ENCODE peak calls at places on chromosome 9, in four cellular contexts. H is GM12891, O is HepG2, M is GM12878. K is an unnamed sample.

GRCh38 chr9:133716564-133717112 is 21.5 kb downstream of the SARDH start:
- DNase-seq in M (no peak), H (no peak), O (no peak), K (no peak)

GRCh38 chr9:136566899-136567298 is 21.1 kb upstream of the NOTCH1 start:
- DNase-seq in O (no peak), M (no peak), H (no peak), K (no peak)

GRCh38 chr9:108575286-108575685 is 280.5 kb downstream of the ACTL7B start:
- DNase-seq in H (no peak), O (no peak), M (no peak), K (no peak)

GRCh38 chr9:92639791-92640271 is 30.1 kb downstream of the IPPK start:
- DNase-seq in M (no peak), H (no peak), O (no peak), K (no peak)

GRCh38 chr9:32550046-32550608 is 2.0 kb upstream of the SMIM27 start:
- DNase-seq in H (no peak), O (no peak), M (no peak), K (no peak)

GRCh38 chr9:70609542-70610286 is 195.3 kb upstream of the KLF9 start:
- DNase-seq in M (no peak), O (no peak), H (no peak), K (no peak)

GRCh38 chr9:75001719-75002421 is 26.2 kb downstream of the CARNMT1 start:
- DNase-seq in H (no peak), M (peak), O (peak), K (no peak)

GRCh38 chr9:134407123-134407779 is 81.0 kb downstream of the RXRA start:
- DNase-seq in O (no peak), H (peak), M (peak), K (peak)

GRCh38 chr9:34254141-34254913 is 74.7 kb downstream of the KIF24 start:
- DNase-seq in H (no peak), O (no peak), M (no peak), K (no peak)

GRCh38 chr9:120383999-120384924 is 195.7 kb downstream of the CDK5RAP2 start:
- DNase-seq in O (peak), H (no peak), M (no peak), K (no peak)

GRCh38 chr9:78685471-78685870 is 388.5 kb downstream of the PSAT1 start:
- DNase-seq in M (no peak), H (no peak), O (no peak), K (no peak)

GRCh38 chr9:687034-687785 is 154.3 kb upstream of the DMRT1 start:
- DNase-seq in M (no peak), H (no peak), O (no peak), K (no peak)

GRCh38 chr9:105880517-105880916 is 186.2 kb downstream of the TMEM38B start:
- DNase-seq in O (no peak), M (no peak), H (no peak), K (no peak)

GRCh38 chr9:14275331-14275730 is 38.6 kb downstream of the NFIB start:
- DNase-seq in H (no peak), M (no peak), O (no peak), K (no peak)

GRCh38 chr9:124126571-124127289 is 115.2 kb downstream of the LHX2 start:
- DNase-seq in H (peak), O (peak), M (peak), K (peak)

GRCh38 chr9:116658265-116658664 is 28.8 kb upstream of the TRIM32 start:
- DNase-seq in M (no peak), O (no peak), H (no peak), K (no peak)

GRCh38 chr9:128558431-128559310 is 6.3 kb downstream of the SPTAN1 start:
- DNase-seq in O (peak), H (peak), M (peak), K (peak)

GRCh38 chr9:36008774-36009300 is 27.9 kb upstream of the RECK start:
- DNase-seq in M (no peak), H (peak), O (peak), K (peak)

GRCh38 chr9:137021979-137022619 is 5.9 kb downstream of the ABCA2 start:
- DNase-seq in M (no peak), H (peak), O (peak), K (peak)

GRCh38 chr9:134678671-134679443 is 37.3 kb downstream of the COL5A1 start:
- DNase-seq in H (no peak), M (no peak), O (no peak), K (no peak)

GRCh38 chr9:128550770-128551651 is 1.4 kb upstream of the SPTAN1 start:
- DNase-seq in O (no peak), M (no peak), H (no peak), K (no peak)

GRCh38 chr9:85716031-85716877 is 25.5 kb downstream of the AGTPBP1 start:
- DNase-seq in H (no peak), M (peak), O (no peak), K (no peak)

GRCh38 chr9:71647094-71647591 is 121.2 kb downstream of the CEMIP2 start:
- DNase-seq in M (peak), O (no peak), H (no peak), K (no peak)

GRCh38 chr9:105359899-105360298 is 87.9 kb upstream of the FSD1L start:
- DNase-seq in O (no peak), M (no peak), H (no peak), K (no peak)

DNA sequence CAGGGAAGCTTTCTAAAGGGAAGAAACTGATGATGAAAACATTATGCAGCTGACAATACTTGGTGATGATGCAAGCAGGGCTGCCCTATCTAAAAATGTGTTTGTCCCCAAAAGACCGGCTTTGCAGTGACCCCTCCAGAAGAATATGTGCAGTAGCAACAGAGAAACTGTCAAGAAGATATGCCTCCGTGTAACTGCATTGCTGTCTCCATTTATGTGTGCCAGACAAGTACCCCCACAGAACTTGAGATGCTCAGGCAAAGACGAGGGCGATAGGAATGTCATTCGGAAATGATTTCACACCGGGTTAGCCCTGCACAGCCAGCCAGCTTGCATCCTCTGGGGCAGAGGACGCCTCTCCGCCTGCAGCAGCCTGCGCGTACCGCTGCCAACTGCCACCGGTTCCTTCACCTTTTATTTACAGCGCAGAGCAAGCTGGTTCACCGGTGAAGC is 2.1 kb downstream of the GABBR2 start:
- DNase-seq in O (no peak), H (no peak), M (no peak), K (no peak)
- TF ChIP-seq TAF1 in O (no peak), H (no peak), M (no peak), K (no peak)

GRCh38 chr9:129568560-129569505 is 52.1 kb downstream of the C9orf50 start:
- DNase-seq in O (peak), M (no peak), H (no peak), K (no peak)

GRCh38 chr9:129566563-129567266 is 54.2 kb downstream of the C9orf50 start:
- DNase-seq in O (no peak), H (no peak), M (no peak), K (no peak)

GRCh38 chr9:129569506-129570449 is 51.1 kb downstream of the C9orf50 start:
- DNase-seq in H (no peak), M (no peak), O (peak), K (no peak)

GRCh38 chr9:129567329-129567728 is 53.6 kb downstream of the C9orf50 start:
- DNase-seq in H (no peak), M (no peak), O (no peak), K (no peak)

DNA sequence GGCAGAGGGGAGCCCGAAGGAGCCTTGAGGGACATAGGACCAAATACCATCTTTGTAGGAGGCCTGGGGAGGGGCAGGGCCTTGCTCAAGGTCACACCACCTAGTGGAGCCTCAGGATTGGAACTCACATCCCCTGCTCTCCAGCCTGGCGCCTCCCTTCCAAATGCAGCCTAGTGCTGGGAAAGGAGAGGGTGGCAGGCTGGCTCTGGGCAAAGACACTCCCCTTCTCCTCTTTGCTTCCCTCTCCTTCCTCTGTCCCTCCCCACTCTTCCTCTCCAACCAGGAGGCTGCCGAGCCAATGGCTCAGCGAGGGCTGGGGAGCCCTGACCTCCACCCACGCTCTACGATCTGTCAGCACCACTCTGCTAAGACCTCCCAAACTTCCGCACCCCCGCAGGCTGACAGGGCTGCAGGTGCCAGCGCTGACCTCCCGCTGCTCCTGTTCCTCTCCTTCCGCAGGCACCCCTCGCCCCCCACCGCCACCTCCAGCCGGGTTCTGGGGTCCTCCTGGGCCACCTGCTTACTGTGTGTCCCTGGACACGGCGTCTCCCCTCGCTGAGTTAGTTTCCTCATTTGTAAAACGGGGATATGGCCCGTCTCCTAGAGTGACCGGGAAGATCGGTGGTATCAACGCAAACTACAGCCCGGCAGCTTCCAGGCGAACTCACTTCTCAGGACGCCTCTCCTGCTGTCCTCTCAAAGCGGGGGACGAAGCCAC is 52.9 kb downstream of the C9orf50 start:
- DNase-seq in O (peak), H (no peak), M (no peak), K (no peak)
- TF ChIP-seq POLR2A in O (peak), H (no peak), M (no peak), K (no peak)

GRCh38 chr9:126517751-126518261 is 95.9 kb upstream of the LMX1B start:
- DNase-seq in M (no peak), O (no peak), H (no peak), K (no peak)
- TF ChIP-seq TAF1 in M (no peak), O (no peak), H (no peak), K (no peak)

GRCh38 chr9:113401027-113401792 is at the start of gene ALAD:
- DNase-seq in M (peak), H (peak), O (peak), K (peak)
- TF ChIP-seq POLR2A in M (peak), H (peak), O (no peak), K (peak)

K was measured in GM12892.